ENCODE peak calls at places on chromosomes 16 and 17, in six cellular contexts. K is aorta, A is left ventricle myocardium inferior, W is lung, T is OCI-LY7, N is colonic mucosa. L is an unnamed sample.

GRCh38 chr16:12090162-12090552 is 113.6 kb downstream of the SNX29 start:
- DNase-seq in K (peak; percentile 57), A (no peak), W (no peak), T (no peak), N (no peak), L (no peak)

GRCh38 chr16:27270389-27270788 is 1.8 kb upstream of the NSMCE1 start:
- DNase-seq in K (no peak), A (no peak), W (no peak), T (no peak), N (no peak), L (no peak)

GRCh38 chr17:55152236-55152635 is 112.5 kb upstream of the HLF start:
- DNase-seq in K (no peak), A (no peak), W (no peak), T (no peak), N (no peak), L (no peak)

GRCh38 chr16:17417740-17418139 is 53.0 kb downstream of the XYLT1 start:
- DNase-seq in K (no peak), A (no peak), W (no peak), T (no peak), N (peak; percentile 50), L (no peak)

GRCh38 chr17:77645441-77646430 is 312.8 kb upstream of the TNRC6C start:
- DNase-seq in K (peak; percentile 63), A (no peak), W (no peak), T (no peak), N (no peak), L (no peak)

GRCh38 chr16:19283637-19284036 is 1.9 kb upstream of the CLEC19A start:
- DNase-seq in K (no peak), A (no peak), W (no peak), T (no peak), N (no peak), L (no peak)

GRCh38 chr17:48472485-48473281 is 42.7 kb upstream of the SKAP1 start:
- DNase-seq in K (no peak), A (no peak), W (no peak), T (peak; percentile 37), N (no peak), L (peak; percentile 70)

GRCh38 chr17:77571562-77571981 is 386.9 kb upstream of the TNRC6C start:
- DNase-seq in K (peak; percentile 77), A (no peak), W (no peak), T (no peak), N (no peak), L (no peak)

GRCh38 chr17:75561927-75562603 is 25.5 kb upstream of the MYO15B start:
- DNase-seq in K (no peak), A (no peak), W (no peak), T (no peak), N (no peak), L (no peak)

GRCh38 chr17:17681744-17682292 is 560 bp downstream of the RAI1 start:
- DNase-seq in K (peak; percentile 86), A (peak; percentile 49), W (no peak), T (peak; percentile 71), N (peak; percentile 55), L (peak; percentile 79)

GRCh38 chr17:82370471-82371332 is 863 bp upstream of the UTS2R start:
- DNase-seq in K (no peak), A (no peak), W (no peak), T (peak; percentile 87), N (no peak), L (peak; percentile 68)

GRCh38 chr17:20925091-20925490 is 117.7 kb downstream of the USP22 start:
- DNase-seq in K (no peak), A (no peak), W (no peak), T (no peak), N (no peak), L (no peak)

GRCh38 chr16:84286568-84287220 is 8.0 kb upstream of the WFDC1 start:
- DNase-seq in K (no peak), A (peak; percentile 83), W (peak; percentile 59), T (no peak), N (peak; percentile 35), L (no peak)

GRCh38 chr16:84844049-84844350 is 24.2 kb downstream of the CRISPLD2 start:
- DNase-seq in K (no peak), A (no peak), W (no peak), T (no peak), N (no peak), L (no peak)

GRCh38 chr17:12180644-12181261 is 160.1 kb downstream of the MAP2K4 start:
- DNase-seq in K (no peak), A (no peak), W (no peak), T (peak; percentile 54), N (peak; percentile 39), L (peak; percentile 58)

GRCh38 chr17:4477286-4477791 is 21.3 kb upstream of the SPNS2 start:
- DNase-seq in K (no peak), A (no peak), W (no peak), T (no peak), N (no peak), L (no peak)

GRCh38 chr17:77613627-77614026 is 344.9 kb upstream of the TNRC6C start:
- DNase-seq in K (peak; percentile 25), A (no peak), W (no peak), T (no peak), N (no peak), L (no peak)

GRCh38 chr17:39400547-39401411 is 647 bp downstream of the FBXL20 start:
- DNase-seq in K (peak; percentile 80), A (peak; percentile 24), W (no peak), T (no peak), N (peak; percentile 23), L (no peak)

GRCh38 chr16:65725156-65725845 is 603.4 kb upstream of the CDH11 start:
- DNase-seq in K (no peak), A (no peak), W (no peak), T (no peak), N (no peak), L (no peak)

GRCh38 chr16:4700997-4701743 is 7.8 kb downstream of the NUDT16L1 start:
- DNase-seq in K (no peak), A (peak; percentile 64), W (no peak), T (no peak), N (peak; percentile 84), L (no peak)
- H3K27ac ChIP-seq in K (no peak overlapping the region), A (no peak overlapping the region), W (no peak overlapping the region), T (no peak overlapping the region), N (peak overlapping the region; percentile 77), L (no peak overlapping the region)

DNA sequence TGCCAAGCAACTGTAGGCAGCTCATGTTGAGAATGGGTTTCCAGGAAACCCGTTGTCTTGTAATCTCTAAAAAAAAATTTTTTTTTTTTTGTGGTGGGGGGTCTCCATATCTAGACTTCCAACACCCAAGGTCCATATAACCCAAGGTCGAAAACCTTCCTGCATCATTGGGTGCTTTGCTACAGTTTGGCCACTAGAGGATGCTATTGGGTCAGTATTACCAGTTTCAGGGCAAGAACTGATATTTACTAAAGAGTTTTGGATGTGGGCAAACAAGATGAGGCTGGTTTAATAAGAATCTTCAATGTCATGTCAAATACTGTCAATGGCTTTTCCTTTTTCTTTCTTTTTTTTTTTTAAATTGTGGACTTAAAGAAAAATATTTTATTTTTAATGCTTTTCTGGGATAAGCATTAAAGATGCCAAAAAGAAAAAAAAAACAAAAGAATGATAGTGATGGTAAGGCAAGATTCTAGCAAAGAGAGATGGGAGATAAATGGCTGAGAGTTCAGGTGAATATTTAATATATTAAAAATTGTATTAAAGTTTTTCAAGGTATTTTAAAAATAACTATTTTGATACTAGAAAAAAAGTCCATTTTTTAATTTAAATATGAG is 62.2 kb downstream of the DHRS7C start:
- DNase-seq in K (no peak), A (no peak), W (no peak), T (peak; percentile 56), N (no peak), L (peak; percentile 51)
- H3K27ac ChIP-seq in K (no peak overlapping the region), A (no peak overlapping the region), W (no peak overlapping the region), T (no peak overlapping the region), N (no peak overlapping the region), L (no peak overlapping the region)

DNA sequence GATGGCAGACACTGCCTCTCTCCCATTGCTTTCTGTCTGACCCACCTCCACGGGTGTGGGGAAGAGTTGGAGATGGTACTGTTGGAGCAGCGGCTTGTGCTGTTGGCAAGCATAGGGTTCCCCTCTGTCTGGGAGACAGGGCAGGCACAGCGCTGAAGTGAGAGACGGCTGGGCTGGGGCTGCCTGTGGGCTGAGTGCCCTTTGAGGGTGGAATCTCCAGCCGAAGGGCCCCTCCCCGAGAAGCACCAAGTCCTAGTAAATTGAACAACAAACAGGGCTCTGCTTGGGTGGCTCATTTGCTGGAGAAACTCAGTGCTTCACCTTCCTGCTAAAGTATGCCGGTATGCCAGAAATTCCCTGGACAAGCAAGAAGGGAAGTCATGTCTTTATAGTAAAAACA is 79.7 kb downstream of the KSR1 start:
- DNase-seq in K (no peak), A (no peak), W (no peak), T (no peak), N (no peak), L (no peak)
- H3K27ac ChIP-seq in K (no peak overlapping the region), A (no peak overlapping the region), W (no peak overlapping the region), T (no peak overlapping the region), N (peak overlapping the region; percentile 79), L (no peak overlapping the region)

GRCh38 chr17:44847581-44847980 is at the start of gene HIGD1B:
- DNase-seq in K (no peak), A (peak; percentile 50), W (no peak), T (no peak), N (no peak), L (no peak)
- H3K27ac ChIP-seq in K (no peak within 1 kb of the TSS), A (peak within 1 kb of the TSS; percentile 79), W (no peak within 1 kb of the TSS), T (no peak within 1 kb of the TSS), N (no peak within 1 kb of the TSS), L (no peak within 1 kb of the TSS)

DNA sequence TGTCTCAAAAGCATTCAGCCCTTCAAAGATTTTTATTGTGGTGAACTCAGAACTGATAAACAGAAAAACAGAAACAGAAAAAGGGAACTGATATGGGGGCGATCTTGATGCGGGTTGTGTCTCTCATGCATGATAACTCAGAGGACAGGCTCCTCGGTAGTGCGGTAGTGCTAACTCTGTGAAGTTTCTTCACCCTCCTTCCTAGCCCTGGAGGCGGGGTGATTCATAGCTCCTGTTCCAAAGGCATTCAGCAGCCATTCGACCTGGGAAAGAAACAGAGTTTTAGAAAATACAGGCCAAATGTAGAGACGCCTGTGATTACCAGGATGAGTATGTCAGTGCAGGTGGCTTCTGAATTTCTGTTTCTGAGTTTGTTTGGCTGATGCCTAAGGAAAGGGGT is 5.5 kb upstream of the MAF start:
- DNase-seq in K (no peak), A (no peak), W (no peak), T (no peak), N (no peak), L (no peak)
- H3K27ac ChIP-seq in K (no peak overlapping the region), A (no peak overlapping the region), W (no peak overlapping the region), T (no peak overlapping the region), N (no peak overlapping the region), L (no peak overlapping the region)

L was measured in SJCRH30.